ENCODE peak calls at places on chromosomes 3 and 15, in nine cellular contexts. One of them, this sample, is unnamed.

GRCh38 chr15:66931768-66932633 is 133.4 kb upstream of the SMAD3 start:
- DNase-seq in T follicular helper cell: no peak
- DNase-seq in left ventricle myocardium inferior: no peak
- DNase-seq in lower lobe of right lung: no peak
- DNase-seq in stimulated activated CD8-positive, alpha-beta memory T cell treated with anti-CD3 and anti-CD28 coated beads, Interleukin-15, amount 100 ng/mL, for 4 hours: no peak
- DNase-seq in HTR-8/SVneo: peak
- DNase-seq in CD8-positive, alpha-beta memory T cell: no peak
- DNase-seq in naive thymus-derived CD8-positive, alpha-beta T cell: no peak
- DNase-seq in KBM-7: no peak
- DNase-seq in this sample: no peak

GRCh38 chr15:57698243-57698642 is 8.3 kb upstream of the POLR2M start:
- DNase-seq in T follicular helper cell: no peak
- DNase-seq in left ventricle myocardium inferior: no peak
- DNase-seq in lower lobe of right lung: no peak
- DNase-seq in stimulated activated CD8-positive, alpha-beta memory T cell treated with anti-CD3 and anti-CD28 coated beads, Interleukin-15, amount 100 ng/mL, for 4 hours: no peak
- DNase-seq in HTR-8/SVneo: no peak
- DNase-seq in CD8-positive, alpha-beta memory T cell: no peak
- DNase-seq in naive thymus-derived CD8-positive, alpha-beta T cell: no peak
- DNase-seq in KBM-7: no peak
- DNase-seq in this sample: no peak

GRCh38 chr3:129596194-129597086 is 10.0 kb downstream of the PLXND1 start:
- DNase-seq in T follicular helper cell: no peak
- DNase-seq in left ventricle myocardium inferior: peak
- DNase-seq in lower lobe of right lung: peak
- DNase-seq in stimulated activated CD8-positive, alpha-beta memory T cell treated with anti-CD3 and anti-CD28 coated beads, Interleukin-15, amount 100 ng/mL, for 4 hours: no peak
- DNase-seq in HTR-8/SVneo: no peak
- DNase-seq in CD8-positive, alpha-beta memory T cell: no peak
- DNase-seq in naive thymus-derived CD8-positive, alpha-beta T cell: no peak
- DNase-seq in KBM-7: peak
- DNase-seq in this sample: no peak

GRCh38 chr15:34520566-34520965 is 62.9 kb downstream of the GOLGA8B start:
- DNase-seq in T follicular helper cell: no peak
- DNase-seq in left ventricle myocardium inferior: no peak
- DNase-seq in lower lobe of right lung: no peak
- DNase-seq in stimulated activated CD8-positive, alpha-beta memory T cell treated with anti-CD3 and anti-CD28 coated beads, Interleukin-15, amount 100 ng/mL, for 4 hours: no peak
- DNase-seq in HTR-8/SVneo: no peak
- DNase-seq in CD8-positive, alpha-beta memory T cell: no peak
- DNase-seq in naive thymus-derived CD8-positive, alpha-beta T cell: no peak
- DNase-seq in KBM-7: no peak
- DNase-seq in this sample: no peak

GRCh38 chr15:56356616-56357015 is 8.6 kb upstream of the TEX9 start:
- DNase-seq in T follicular helper cell: no peak
- DNase-seq in left ventricle myocardium inferior: no peak
- DNase-seq in lower lobe of right lung: no peak
- DNase-seq in stimulated activated CD8-positive, alpha-beta memory T cell treated with anti-CD3 and anti-CD28 coated beads, Interleukin-15, amount 100 ng/mL, for 4 hours: no peak
- DNase-seq in HTR-8/SVneo: no peak
- DNase-seq in CD8-positive, alpha-beta memory T cell: no peak
- DNase-seq in naive thymus-derived CD8-positive, alpha-beta T cell: no peak
- DNase-seq in KBM-7: peak
- DNase-seq in this sample: no peak

GRCh38 chr15:28109626-28110415 is 10.7 kb upstream of the OCA2 start:
- DNase-seq in T follicular helper cell: no peak
- DNase-seq in left ventricle myocardium inferior: no peak
- DNase-seq in lower lobe of right lung: no peak
- DNase-seq in stimulated activated CD8-positive, alpha-beta memory T cell treated with anti-CD3 and anti-CD28 coated beads, Interleukin-15, amount 100 ng/mL, for 4 hours: no peak
- DNase-seq in HTR-8/SVneo: no peak
- DNase-seq in CD8-positive, alpha-beta memory T cell: no peak
- DNase-seq in naive thymus-derived CD8-positive, alpha-beta T cell: no peak
- DNase-seq in KBM-7: no peak
- DNase-seq in this sample: peak

GRCh38 chr3:71725279-71725991 is at the start of gene EIF4E3:
- DNase-seq in T follicular helper cell: no peak
- DNase-seq in left ventricle myocardium inferior: peak
- DNase-seq in lower lobe of right lung: peak
- DNase-seq in stimulated activated CD8-positive, alpha-beta memory T cell treated with anti-CD3 and anti-CD28 coated beads, Interleukin-15, amount 100 ng/mL, for 4 hours: peak
- DNase-seq in HTR-8/SVneo: peak
- DNase-seq in CD8-positive, alpha-beta memory T cell: peak
- DNase-seq in naive thymus-derived CD8-positive, alpha-beta T cell: peak
- DNase-seq in KBM-7: no peak
- DNase-seq in this sample: peak

GRCh38 chr15:85689729-85690128 is 105.0 kb downstream of the KLHL25 start:
- DNase-seq in T follicular helper cell: peak
- DNase-seq in left ventricle myocardium inferior: no peak
- DNase-seq in lower lobe of right lung: peak
- DNase-seq in stimulated activated CD8-positive, alpha-beta memory T cell treated with anti-CD3 and anti-CD28 coated beads, Interleukin-15, amount 100 ng/mL, for 4 hours: no peak
- DNase-seq in HTR-8/SVneo: no peak
- DNase-seq in CD8-positive, alpha-beta memory T cell: peak
- DNase-seq in naive thymus-derived CD8-positive, alpha-beta T cell: peak
- DNase-seq in KBM-7: peak
- DNase-seq in this sample: peak

GRCh38 chr3:123267821-123268220 is 66.1 kb downstream of the SEC22A start:
- DNase-seq in T follicular helper cell: no peak
- DNase-seq in left ventricle myocardium inferior: no peak
- DNase-seq in lower lobe of right lung: no peak
- DNase-seq in stimulated activated CD8-positive, alpha-beta memory T cell treated with anti-CD3 and anti-CD28 coated beads, Interleukin-15, amount 100 ng/mL, for 4 hours: no peak
- DNase-seq in HTR-8/SVneo: no peak
- DNase-seq in CD8-positive, alpha-beta memory T cell: no peak
- DNase-seq in naive thymus-derived CD8-positive, alpha-beta T cell: no peak
- DNase-seq in KBM-7: no peak
- DNase-seq in this sample: no peak

GRCh38 chr3:28476194-28476593 is 127.6 kb upstream of the AZI2 start:
- DNase-seq in T follicular helper cell: no peak
- DNase-seq in left ventricle myocardium inferior: no peak
- DNase-seq in lower lobe of right lung: no peak
- DNase-seq in stimulated activated CD8-positive, alpha-beta memory T cell treated with anti-CD3 and anti-CD28 coated beads, Interleukin-15, amount 100 ng/mL, for 4 hours: no peak
- DNase-seq in HTR-8/SVneo: peak
- DNase-seq in CD8-positive, alpha-beta memory T cell: no peak
- DNase-seq in naive thymus-derived CD8-positive, alpha-beta T cell: no peak
- DNase-seq in KBM-7: peak
- DNase-seq in this sample: no peak

GRCh38 chr3:133426721-133427120 is 26.9 kb downstream of the BFSP2 start:
- DNase-seq in T follicular helper cell: no peak
- DNase-seq in left ventricle myocardium inferior: no peak
- DNase-seq in lower lobe of right lung: no peak
- DNase-seq in stimulated activated CD8-positive, alpha-beta memory T cell treated with anti-CD3 and anti-CD28 coated beads, Interleukin-15, amount 100 ng/mL, for 4 hours: no peak
- DNase-seq in HTR-8/SVneo: no peak
- DNase-seq in CD8-positive, alpha-beta memory T cell: no peak
- DNase-seq in naive thymus-derived CD8-positive, alpha-beta T cell: no peak
- DNase-seq in KBM-7: peak
- DNase-seq in this sample: no peak

GRCh38 chr15:63382966-63383710 is 1.5 kb upstream of the CA12 start:
- DNase-seq in T follicular helper cell: no peak
- DNase-seq in left ventricle myocardium inferior: no peak
- DNase-seq in lower lobe of right lung: no peak
- DNase-seq in stimulated activated CD8-positive, alpha-beta memory T cell treated with anti-CD3 and anti-CD28 coated beads, Interleukin-15, amount 100 ng/mL, for 4 hours: no peak
- DNase-seq in HTR-8/SVneo: no peak
- DNase-seq in CD8-positive, alpha-beta memory T cell: no peak
- DNase-seq in naive thymus-derived CD8-positive, alpha-beta T cell: no peak
- DNase-seq in KBM-7: no peak
- DNase-seq in this sample: no peak

GRCh38 chr15:49877117-49877860 is 241.7 kb downstream of the ATP8B4 start:
- DNase-seq in T follicular helper cell: no peak
- DNase-seq in left ventricle myocardium inferior: no peak
- DNase-seq in lower lobe of right lung: no peak
- DNase-seq in stimulated activated CD8-positive, alpha-beta memory T cell treated with anti-CD3 and anti-CD28 coated beads, Interleukin-15, amount 100 ng/mL, for 4 hours: no peak
- DNase-seq in HTR-8/SVneo: no peak
- DNase-seq in CD8-positive, alpha-beta memory T cell: no peak
- DNase-seq in naive thymus-derived CD8-positive, alpha-beta T cell: no peak
- DNase-seq in KBM-7: no peak
- DNase-seq in this sample: no peak

GRCh38 chr3:133289322-133289721 is 110.5 kb upstream of the BFSP2 start:
- DNase-seq in T follicular helper cell: no peak
- DNase-seq in left ventricle myocardium inferior: no peak
- DNase-seq in lower lobe of right lung: no peak
- DNase-seq in stimulated activated CD8-positive, alpha-beta memory T cell treated with anti-CD3 and anti-CD28 coated beads, Interleukin-15, amount 100 ng/mL, for 4 hours: no peak
- DNase-seq in HTR-8/SVneo: no peak
- DNase-seq in CD8-positive, alpha-beta memory T cell: no peak
- DNase-seq in naive thymus-derived CD8-positive, alpha-beta T cell: no peak
- DNase-seq in KBM-7: no peak
- DNase-seq in this sample: no peak

GRCh38 chr3:8734137-8734878 is 706 bp downstream of the CAV3 start:
- DNase-seq in T follicular helper cell: no peak
- DNase-seq in left ventricle myocardium inferior: no peak
- DNase-seq in lower lobe of right lung: no peak
- DNase-seq in stimulated activated CD8-positive, alpha-beta memory T cell treated with anti-CD3 and anti-CD28 coated beads, Interleukin-15, amount 100 ng/mL, for 4 hours: no peak
- DNase-seq in HTR-8/SVneo: no peak
- DNase-seq in CD8-positive, alpha-beta memory T cell: no peak
- DNase-seq in naive thymus-derived CD8-positive, alpha-beta T cell: no peak
- DNase-seq in KBM-7: no peak
- DNase-seq in this sample: no peak

GRCh38 chr3:183824761-183825379 is 507 bp downstream of the MAP6D1 start:
- DNase-seq in T follicular helper cell: no peak
- DNase-seq in left ventricle myocardium inferior: no peak
- DNase-seq in lower lobe of right lung: no peak
- DNase-seq in stimulated activated CD8-positive, alpha-beta memory T cell treated with anti-CD3 and anti-CD28 coated beads, Interleukin-15, amount 100 ng/mL, for 4 hours: no peak
- DNase-seq in HTR-8/SVneo: peak
- DNase-seq in CD8-positive, alpha-beta memory T cell: peak
- DNase-seq in naive thymus-derived CD8-positive, alpha-beta T cell: peak
- DNase-seq in KBM-7: peak
- DNase-seq in this sample: peak

GRCh38 chr3:60010778-60011177 is 961.0 kb upstream of the CFAP20DC start:
- DNase-seq in T follicular helper cell: peak
- DNase-seq in left ventricle myocardium inferior: no peak
- DNase-seq in lower lobe of right lung: no peak
- DNase-seq in stimulated activated CD8-positive, alpha-beta memory T cell treated with anti-CD3 and anti-CD28 coated beads, Interleukin-15, amount 100 ng/mL, for 4 hours: peak
- DNase-seq in HTR-8/SVneo: no peak
- DNase-seq in CD8-positive, alpha-beta memory T cell: peak
- DNase-seq in naive thymus-derived CD8-positive, alpha-beta T cell: peak
- DNase-seq in KBM-7: peak
- DNase-seq in this sample: peak

GRCh38 chr15:101184830-101185229 is 67.0 kb downstream of the CHSY1 start:
- DNase-seq in T follicular helper cell: no peak
- DNase-seq in left ventricle myocardium inferior: no peak
- DNase-seq in lower lobe of right lung: no peak
- DNase-seq in stimulated activated CD8-positive, alpha-beta memory T cell treated with anti-CD3 and anti-CD28 coated beads, Interleukin-15, amount 100 ng/mL, for 4 hours: no peak
- DNase-seq in HTR-8/SVneo: no peak
- DNase-seq in CD8-positive, alpha-beta memory T cell: no peak
- DNase-seq in naive thymus-derived CD8-positive, alpha-beta T cell: no peak
- DNase-seq in KBM-7: no peak
- DNase-seq in this sample: no peak

GRCh38 chr15:68408971-68409370 is 23.0 kb downstream of the ITGA11 start:
- DNase-seq in T follicular helper cell: no peak
- DNase-seq in left ventricle myocardium inferior: no peak
- DNase-seq in lower lobe of right lung: no peak
- DNase-seq in stimulated activated CD8-positive, alpha-beta memory T cell treated with anti-CD3 and anti-CD28 coated beads, Interleukin-15, amount 100 ng/mL, for 4 hours: no peak
- DNase-seq in HTR-8/SVneo: no peak
- DNase-seq in CD8-positive, alpha-beta memory T cell: no peak
- DNase-seq in naive thymus-derived CD8-positive, alpha-beta T cell: no peak
- DNase-seq in KBM-7: no peak
- DNase-seq in this sample: peak

GRCh38 chr3:50652709-50653108 is 22.0 kb upstream of the DOCK3 start:
- DNase-seq in T follicular helper cell: peak
- DNase-seq in left ventricle myocardium inferior: peak
- DNase-seq in lower lobe of right lung: no peak
- DNase-seq in stimulated activated CD8-positive, alpha-beta memory T cell treated with anti-CD3 and anti-CD28 coated beads, Interleukin-15, amount 100 ng/mL, for 4 hours: no peak
- DNase-seq in HTR-8/SVneo: peak
- DNase-seq in CD8-positive, alpha-beta memory T cell: peak
- DNase-seq in naive thymus-derived CD8-positive, alpha-beta T cell: peak
- DNase-seq in KBM-7: peak
- DNase-seq in this sample: peak

GRCh38 chr3:143654906-143655305 is 193.4 kb downstream of the SLC9A9 start:
- DNase-seq in T follicular helper cell: no peak
- DNase-seq in left ventricle myocardium inferior: no peak
- DNase-seq in lower lobe of right lung: no peak
- DNase-seq in stimulated activated CD8-positive, alpha-beta memory T cell treated with anti-CD3 and anti-CD28 coated beads, Interleukin-15, amount 100 ng/mL, for 4 hours: no peak
- DNase-seq in HTR-8/SVneo: no peak
- DNase-seq in CD8-positive, alpha-beta memory T cell: no peak
- DNase-seq in naive thymus-derived CD8-positive, alpha-beta T cell: no peak
- DNase-seq in KBM-7: no peak
- DNase-seq in this sample: no peak

GRCh38 chr3:13584427-13584891 is 35.5 kb downstream of the FBLN2 start:
- DNase-seq in T follicular helper cell: no peak
- DNase-seq in left ventricle myocardium inferior: no peak
- DNase-seq in lower lobe of right lung: no peak
- DNase-seq in stimulated activated CD8-positive, alpha-beta memory T cell treated with anti-CD3 and anti-CD28 coated beads, Interleukin-15, amount 100 ng/mL, for 4 hours: no peak
- DNase-seq in HTR-8/SVneo: no peak
- DNase-seq in CD8-positive, alpha-beta memory T cell: no peak
- DNase-seq in naive thymus-derived CD8-positive, alpha-beta T cell: no peak
- DNase-seq in KBM-7: no peak
- DNase-seq in this sample: no peak

GRCh38 chr3:186931487-186932280 is 1.4 kb downstream of the ST6GAL1 start:
- DNase-seq in T follicular helper cell: no peak
- DNase-seq in left ventricle myocardium inferior: peak
- DNase-seq in lower lobe of right lung: peak
- DNase-seq in stimulated activated CD8-positive, alpha-beta memory T cell treated with anti-CD3 and anti-CD28 coated beads, Interleukin-15, amount 100 ng/mL, for 4 hours: peak
- DNase-seq in HTR-8/SVneo: no peak
- DNase-seq in CD8-positive, alpha-beta memory T cell: peak
- DNase-seq in naive thymus-derived CD8-positive, alpha-beta T cell: peak
- DNase-seq in KBM-7: peak
- DNase-seq in this sample: peak

GRCh38 chr3:113890256-113890900 is 51.8 kb downstream of the GRAMD1C start:
- DNase-seq in T follicular helper cell: no peak
- DNase-seq in left ventricle myocardium inferior: no peak
- DNase-seq in lower lobe of right lung: no peak
- DNase-seq in stimulated activated CD8-positive, alpha-beta memory T cell treated with anti-CD3 and anti-CD28 coated beads, Interleukin-15, amount 100 ng/mL, for 4 hours: no peak
- DNase-seq in HTR-8/SVneo: no peak
- DNase-seq in CD8-positive, alpha-beta memory T cell: no peak
- DNase-seq in naive thymus-derived CD8-positive, alpha-beta T cell: no peak
- DNase-seq in KBM-7: no peak
- DNase-seq in this sample: no peak

GRCh38 chr3:124217542-124217941 is 225.6 kb upstream of the ROPN1 start:
- DNase-seq in T follicular helper cell: no peak
- DNase-seq in left ventricle myocardium inferior: peak
- DNase-seq in lower lobe of right lung: no peak
- DNase-seq in stimulated activated CD8-positive, alpha-beta memory T cell treated with anti-CD3 and anti-CD28 coated beads, Interleukin-15, amount 100 ng/mL, for 4 hours: no peak
- DNase-seq in HTR-8/SVneo: peak
- DNase-seq in CD8-positive, alpha-beta memory T cell: no peak
- DNase-seq in naive thymus-derived CD8-positive, alpha-beta T cell: peak
- DNase-seq in KBM-7: peak
- DNase-seq in this sample: peak

GRCh38 chr3:159818399-159818798 is 170.2 kb upstream of the IL12A start:
- DNase-seq in T follicular helper cell: no peak
- DNase-seq in left ventricle myocardium inferior: peak
- DNase-seq in lower lobe of right lung: no peak
- DNase-seq in stimulated activated CD8-positive, alpha-beta memory T cell treated with anti-CD3 and anti-CD28 coated beads, Interleukin-15, amount 100 ng/mL, for 4 hours: no peak
- DNase-seq in HTR-8/SVneo: no peak
- DNase-seq in CD8-positive, alpha-beta memory T cell: no peak
- DNase-seq in naive thymus-derived CD8-positive, alpha-beta T cell: no peak
- DNase-seq in KBM-7: no peak
- DNase-seq in this sample: no peak

GRCh38 chr3:8621872-8622271 is 22.7 kb downstream of the SSUH2 start:
- DNase-seq in T follicular helper cell: no peak
- DNase-seq in left ventricle myocardium inferior: no peak
- DNase-seq in lower lobe of right lung: no peak
- DNase-seq in stimulated activated CD8-positive, alpha-beta memory T cell treated with anti-CD3 and anti-CD28 coated beads, Interleukin-15, amount 100 ng/mL, for 4 hours: no peak
- DNase-seq in HTR-8/SVneo: peak
- DNase-seq in CD8-positive, alpha-beta memory T cell: no peak
- DNase-seq in naive thymus-derived CD8-positive, alpha-beta T cell: no peak
- DNase-seq in KBM-7: no peak
- DNase-seq in this sample: no peak

GRCh38 chr3:111712294-111713180 is 117.4 kb upstream of the ZBED2 start:
- DNase-seq in T follicular helper cell: no peak
- DNase-seq in left ventricle myocardium inferior: no peak
- DNase-seq in lower lobe of right lung: no peak
- DNase-seq in stimulated activated CD8-positive, alpha-beta memory T cell treated with anti-CD3 and anti-CD28 coated beads, Interleukin-15, amount 100 ng/mL, for 4 hours: peak
- DNase-seq in HTR-8/SVneo: no peak
- DNase-seq in CD8-positive, alpha-beta memory T cell: peak
- DNase-seq in naive thymus-derived CD8-positive, alpha-beta T cell: no peak
- DNase-seq in KBM-7: peak
- DNase-seq in this sample: no peak

GRCh38 chr15:40358492-40359353 is 704 bp downstream of the DISP2 start:
- DNase-seq in T follicular helper cell: no peak
- DNase-seq in left ventricle myocardium inferior: no peak
- DNase-seq in lower lobe of right lung: no peak
- DNase-seq in stimulated activated CD8-positive, alpha-beta memory T cell treated with anti-CD3 and anti-CD28 coated beads, Interleukin-15, amount 100 ng/mL, for 4 hours: no peak
- DNase-seq in HTR-8/SVneo: no peak
- DNase-seq in CD8-positive, alpha-beta memory T cell: peak
- DNase-seq in naive thymus-derived CD8-positive, alpha-beta T cell: no peak
- DNase-seq in KBM-7: peak
- DNase-seq in this sample: peak